ENCODE peak calls at places on chromosome 5, in five cellular contexts. P, M, U, H and C are unnamed samples.

GRCh38 chr5:79956173-79956670 is 34.8 kb downstream of the MTX3 start:
- DNase-seq in H (no peak), M (no peak), P (no peak), U (no peak), C (no peak)

GRCh38 chr5:150469718-150470470 is 20.4 kb upstream of the RPS14 start:
- DNase-seq in U (no peak), P (no peak), H (no peak), M (no peak), C (no peak)

GRCh38 chr5:16644301-16644889 is 27.6 kb upstream of the RETREG1 start:
- DNase-seq in P (no peak), H (no peak), M (no peak), U (no peak), C (no peak)

GRCh38 chr5:177546262-177546741 is 8.1 kb downstream of the FAM193B start:
- DNase-seq in M (no peak), P (no peak), U (peak), H (no peak), C (no peak)

GRCh38 chr5:62771331-62771730 is 192.7 kb downstream of the LRRC70 start:
- DNase-seq in U (no peak), P (no peak), M (no peak), H (no peak), C (no peak)

GRCh38 chr5:144276034-144276822 is 105.6 kb downstream of the KCTD16 start:
- DNase-seq in P (no peak), U (no peak), M (no peak), H (no peak), C (no peak)

GRCh38 chr5:11048760-11049159 is 287.7 kb upstream of the DAP start:
- DNase-seq in M (no peak), U (no peak), H (no peak), P (no peak), C (no peak)

GRCh38 chr5:83265318-83265717 is 188.0 kb downstream of the XRCC4 start:
- DNase-seq in U (peak), H (no peak), P (peak), M (no peak), C (no peak)

GRCh38 chr5:133581918-133582317 is 30.4 kb downstream of the FSTL4 start:
- DNase-seq in H (no peak), U (no peak), M (no peak), P (no peak), C (no peak)

GRCh38 chr5:150045512-150045911 is 40.8 kb downstream of the CSF1R start:
- DNase-seq in H (no peak), M (no peak), P (no peak), U (no peak), C (no peak)

GRCh38 chr5:31939151-31939550 is 235.0 kb downstream of the GOLPH3 start:
- DNase-seq in U (no peak), M (no peak), P (no peak), H (no peak), C (no peak)

GRCh38 chr5:179309383-179309670 is 35.9 kb downstream of the ADAMTS2 start:
- DNase-seq in M (no peak), P (no peak), H (no peak), U (no peak), C (no peak)

GRCh38 chr5:149822310-149822709 is 92.2 kb downstream of the PPARGC1B start:
- DNase-seq in H (no peak), P (no peak), M (no peak), U (no peak), C (no peak)

GRCh38 chr5:67983251-67983941 is 232.2 kb upstream of the PIK3R1 start:
- DNase-seq in P (no peak), U (no peak), M (no peak), H (no peak), C (no peak)

GRCh38 chr5:10590226-10591047 is 26.6 kb downstream of the ANKRD33B start:
- DNase-seq in U (no peak), M (no peak), P (peak), H (no peak), C (no peak)

GRCh38 chr5:73215891-73216610 is 43.1 kb downstream of the TMEM174 start:
- DNase-seq in U (peak), M (peak), H (no peak), P (peak), C (peak)

GRCh38 chr5:6943197-6943596 is 230.0 kb downstream of the TENT4A start:
- DNase-seq in P (no peak), H (no peak), U (peak), M (no peak), C (no peak)

GRCh38 chr5:22852807-22853670 is at the start of gene CDH12:
- DNase-seq in U (no peak), M (no peak), P (no peak), H (no peak), C (no peak)

GRCh38 chr5:157511656-157512644 is 51.9 kb downstream of the NIPAL4 start:
- DNase-seq in H (no peak), M (no peak), P (no peak), U (peak), C (no peak)

GRCh38 chr5:179278119-179278518 is 67.1 kb downstream of the ADAMTS2 start:
- DNase-seq in H (no peak), P (peak), M (no peak), U (no peak), C (no peak)

GRCh38 chr5:180208038-180208434 is 975 bp downstream of the RASGEF1C start:
- DNase-seq in U (no peak), H (no peak), P (no peak), M (no peak), C (no peak)

GRCh38 chr5:109878887-109879286 is 189.2 kb downstream of the MAN2A1 start:
- DNase-seq in H (no peak), P (no peak), M (no peak), U (no peak), C (no peak)

GRCh38 chr5:119389288-119390065 is 33.7 kb downstream of the TNFAIP8 start:
- DNase-seq in H (no peak), M (no peak), P (no peak), U (no peak), C (no peak)

GRCh38 chr5:39164016-39164415 is 55.3 kb downstream of the FYB1 start:
- DNase-seq in P (no peak), U (no peak), H (no peak), M (no peak), C (no peak)

GRCh38 chr5:64759960-64760695 is 8.4 kb downstream of the SREK1IP1 start:
- DNase-seq in H (no peak), P (no peak), U (no peak), M (no peak), C (no peak)

GRCh38 chr5:134818776-134819175 is 27.0 kb upstream of the C5orf24 start:
- DNase-seq in H (no peak), U (no peak), P (no peak), M (no peak), C (no peak)

GRCh38 chr5:3114467-3114866 is 363.0 kb upstream of the IRX2 start:
- DNase-seq in M (no peak), U (no peak), P (no peak), H (no peak), C (no peak)
- TF ChIP-seq TAF1 in M (no peak), U (no peak), P (no peak), H (no peak), C (no peak)

GRCh38 chr5:135846311-135846710 is 11.8 kb downstream of the SLC25A48 start:
- DNase-seq in P (no peak), M (no peak), U (no peak), H (no peak), C (no peak)

GRCh38 chr5:135847976-135848375 is 13.5 kb downstream of the SLC25A48 start:
- DNase-seq in U (no peak), M (no peak), P (no peak), H (no peak), C (no peak)

GRCh38 chr5:135842737-135843136 is 8.3 kb downstream of the SLC25A48 start:
- DNase-seq in M (no peak), U (no peak), P (no peak), H (no peak), C (no peak)

DNA sequence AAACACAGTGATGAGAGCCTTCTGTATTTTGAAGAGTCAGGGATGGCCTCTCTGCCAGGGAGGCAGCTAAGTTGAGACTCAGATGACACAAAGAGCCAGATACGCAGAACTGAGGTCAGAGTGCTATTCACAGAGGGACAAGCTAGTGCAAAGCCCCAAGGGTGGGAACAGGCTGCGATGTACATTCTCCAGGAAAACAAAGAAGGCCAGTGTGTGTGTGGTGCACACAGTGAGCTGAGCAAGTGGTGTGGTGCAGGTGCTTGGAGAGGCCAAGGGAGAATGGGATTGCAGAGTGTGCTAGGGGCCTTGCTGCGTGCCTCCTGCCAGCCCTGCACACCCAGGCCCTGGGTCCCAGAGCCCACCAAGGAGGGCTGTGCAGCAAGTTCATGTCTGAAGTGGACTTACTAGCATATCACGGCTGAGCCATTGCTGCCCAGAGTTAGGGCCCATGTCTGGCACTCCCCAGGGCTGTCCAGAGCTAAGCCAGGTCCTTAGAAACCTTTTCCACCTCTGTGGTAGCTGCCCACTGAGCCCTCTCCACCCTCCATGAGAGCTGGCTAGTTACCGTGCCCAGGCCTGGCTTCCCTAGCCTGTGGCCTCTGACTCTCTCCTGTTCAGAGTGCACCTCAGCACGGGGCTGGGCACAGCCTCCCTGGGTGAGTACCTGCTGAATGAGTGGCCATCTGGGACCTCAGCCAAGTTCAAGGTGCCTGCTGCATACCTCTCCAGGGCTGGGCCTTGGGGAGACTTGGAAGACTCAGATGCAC is 9.3 kb downstream of the SLC25A48 start:
- DNase-seq in M (no peak), H (no peak), U (no peak), P (no peak), C (no peak)
- TF ChIP-seq TAF1 in M (no peak), H (no peak), U (no peak), P (no peak), C (no peak)

GRCh38 chr5:91302335-91302734 is 80.8 kb downstream of the ARRDC3 start:
- DNase-seq in H (no peak), M (no peak), P (peak), U (no peak), C (no peak)

GRCh38 chr5:91302958-91303357 is 80.2 kb downstream of the ARRDC3 start:
- DNase-seq in U (no peak), H (no peak), P (no peak), M (no peak), C (no peak)

GRCh38 chr5:91305640-91306039 is 77.5 kb downstream of the ARRDC3 start:
- DNase-seq in P (no peak), H (no peak), U (no peak), M (no peak), C (no peak)

GRCh38 chr5:91297994-91298393 is 85.1 kb downstream of the ARRDC3 start:
- DNase-seq in M (no peak), U (no peak), H (no peak), P (no peak), C (no peak)

GRCh38 chr5:91301459-91301858 is 81.7 kb downstream of the ARRDC3 start:
- DNase-seq in H (no peak), M (no peak), P (no peak), U (no peak), C (no peak)
- TF ChIP-seq TAF1 in H (no peak), M (no peak), P (no peak), U (no peak), C (no peak)

DNA sequence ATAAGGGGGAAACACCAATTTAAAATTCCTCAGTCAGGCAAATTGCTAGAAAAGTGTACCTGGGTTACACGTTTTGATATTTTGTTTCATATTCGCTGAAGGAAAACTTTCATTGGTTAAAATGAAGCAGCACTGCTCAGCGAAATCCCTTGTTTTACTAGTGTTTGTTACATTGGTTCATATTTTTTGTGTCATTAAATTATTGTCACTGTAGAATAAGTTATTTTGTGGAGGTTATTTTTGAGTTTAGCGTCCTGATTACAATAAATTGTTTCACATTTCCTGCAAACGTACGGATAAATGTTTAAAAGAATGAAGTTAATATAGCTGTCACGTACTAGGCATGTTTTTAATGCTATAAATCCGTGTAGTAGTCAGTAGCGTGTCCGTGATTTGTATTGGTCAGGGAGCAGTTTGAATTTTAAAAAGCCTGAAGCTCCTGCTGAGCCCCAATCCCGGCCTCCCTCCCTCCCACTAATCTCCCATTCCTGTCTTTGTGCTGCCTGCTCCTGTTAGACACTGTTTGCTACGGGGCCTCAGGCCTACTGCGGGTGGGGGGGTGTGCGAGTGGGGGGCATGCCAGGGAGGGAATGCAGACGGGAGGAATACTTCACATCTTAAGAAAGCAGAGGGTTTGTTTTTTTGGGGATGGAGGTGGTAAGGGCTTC is 2.0 kb downstream of the NIPBL start:
- DNase-seq in M (no peak), U (peak), P (peak), H (no peak), C (no peak)
- TF ChIP-seq TAF1 in M (no peak), U (no peak), P (no peak), H (no peak), C (no peak)

DNA sequence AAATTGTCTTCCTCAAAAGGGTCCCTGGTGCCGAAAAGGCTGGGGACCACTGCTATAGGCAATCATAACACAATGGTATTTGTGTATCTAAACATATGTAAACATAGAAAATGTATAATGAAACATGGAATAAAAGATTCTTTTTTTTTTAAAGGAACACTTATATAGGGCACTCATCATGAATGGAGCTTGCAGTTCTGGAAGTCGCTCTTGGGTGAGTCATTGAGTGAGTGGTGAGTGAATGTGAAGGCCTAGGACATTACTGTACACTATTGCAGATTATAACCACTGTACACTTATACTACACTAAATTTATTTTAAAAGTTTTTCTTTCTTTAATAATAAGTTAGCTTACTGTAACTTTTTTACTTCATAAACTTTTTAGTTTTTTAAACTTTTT is 176.4 kb downstream of the ARRDC3 start:
- DNase-seq in U (no peak), P (no peak), M (no peak), H (no peak), C (no peak)
- TF ChIP-seq TAF1 in U (no peak), P (no peak), M (no peak), H (no peak), C (no peak)

GRCh38 chr5:61020415-61020814 is 75.4 kb downstream of the NDUFAF2 start:
- DNase-seq in M (no peak), H (no peak), U (peak), P (no peak), C (no peak)
- TF ChIP-seq TAF1 in M (no peak), H (no peak), U (no peak), P (no peak), C (no peak)

GRCh38 chr5:138472353-138472752 is 7.1 kb downstream of the EGR1 start:
- DNase-seq in M (no peak), U (no peak), P (no peak), H (no peak), C (no peak)
- TF ChIP-seq TAF1 in M (no peak), U (no peak), P (no peak), H (no peak), C (no peak)

DNA sequence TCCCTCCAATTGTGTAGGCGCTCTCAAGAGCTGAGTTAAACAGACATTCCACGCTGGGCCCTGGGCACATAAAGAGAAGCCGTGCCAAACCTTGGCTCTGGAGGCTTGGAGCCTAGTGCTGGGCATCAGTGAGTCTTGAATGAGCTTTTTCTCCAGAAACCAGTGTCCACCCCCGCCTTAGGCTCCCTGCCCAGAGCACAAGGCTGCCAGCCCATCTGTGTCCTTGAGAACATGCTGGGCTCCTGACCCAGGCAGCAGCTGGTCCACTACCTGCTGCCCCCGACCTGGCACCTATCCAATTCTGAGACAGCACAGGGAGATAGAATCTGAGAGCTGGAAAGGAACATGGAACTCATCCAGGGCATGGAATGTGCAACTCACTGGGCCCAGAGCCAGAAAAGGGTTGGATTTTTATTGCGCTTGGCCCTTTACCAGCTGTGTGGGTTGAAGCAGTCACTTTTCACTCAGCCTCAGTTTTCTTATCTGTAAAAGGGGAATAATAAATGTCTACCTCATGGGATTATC is 92.4 kb upstream of the CPLX2 start:
- DNase-seq in M (no peak), U (peak), P (peak), H (no peak), C (no peak)
- TF ChIP-seq TAF1 in M (no peak), U (no peak), P (no peak), H (no peak), C (no peak)

DNA sequence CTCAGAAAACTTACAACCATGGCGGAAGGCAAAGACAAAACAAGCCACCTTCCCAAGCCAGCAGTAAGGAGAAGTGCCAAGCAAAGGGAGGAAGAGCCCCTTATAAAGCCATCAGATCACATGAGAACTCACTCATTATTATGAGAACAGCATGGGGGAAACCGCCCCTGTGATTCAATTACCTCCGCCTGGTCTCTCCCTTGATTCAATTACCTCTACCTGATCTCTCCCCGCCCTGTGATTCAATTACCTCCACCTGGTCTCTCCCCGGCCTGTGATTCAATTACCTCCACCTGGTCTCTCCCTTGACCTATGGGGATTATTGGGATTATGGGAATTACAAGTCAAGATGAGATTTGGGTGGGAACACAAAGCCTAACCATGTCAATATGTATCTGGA is 467.3 kb upstream of the FTMT start:
- DNase-seq in P (no peak), U (no peak), M (no peak), H (no peak), C (no peak)
- TF ChIP-seq TAF1 in P (no peak), U (no peak), M (no peak), H (no peak), C (no peak)